ENCODE peak calls at places on chromosomes 1 and 21, in five cellular contexts. T is ovary, Y is foreskin fibroblast, U is GM12865, F is GM06990. C is an unnamed sample.

GRCh38 chr1:167171286-167171929 is 49.3 kb upstream of the POU2F1 start:
- DNase-seq in Y (peak), F (no peak), T (no peak), U (no peak), C (peak)

GRCh38 chr1:100699744-100700143 is 19.8 kb upstream of the VCAM1 start:
- DNase-seq in T (no peak), F (no peak), U (no peak), Y (no peak), C (no peak)

GRCh38 chr21:31364265-31364945 is 20.3 kb upstream of the TIAM1 start:
- DNase-seq in T (no peak), U (no peak), F (no peak), Y (no peak), C (no peak)

GRCh38 chr1:94926365-94926914 is 470 bp downstream of the CNN3 start:
- DNase-seq in F (peak), U (no peak), Y (peak), T (peak), C (peak)

GRCh38 chr1:91891486-91891885 is 5.5 kb upstream of the TGFBR3 start:
- DNase-seq in U (no peak), F (no peak), T (no peak), Y (peak), C (no peak)

GRCh38 chr1:36367067-36367466 is 18.7 kb downstream of the STK40 start:
- DNase-seq in Y (no peak), T (no peak), U (no peak), F (no peak), C (no peak)

GRCh38 chr1:247647864-247648263 is 31.7 kb downstream of the OR13G1 start:
- DNase-seq in U (no peak), T (no peak), Y (no peak), F (no peak), C (no peak)

GRCh38 chr1:43348343-43348808 is 10.4 kb upstream of the CDC20 start:
- DNase-seq in F (no peak), T (no peak), Y (no peak), U (no peak), C (no peak)

GRCh38 chr1:28801461-28801860 is 10.5 kb upstream of the OPRD1 start:
- DNase-seq in F (no peak), Y (no peak), T (no peak), U (no peak), C (no peak)

GRCh38 chr1:67376381-67376780 is 53.8 kb downstream of the SERBP1 start:
- DNase-seq in U (no peak), Y (no peak), F (no peak), T (no peak), C (no peak)

GRCh38 chr1:36737767-36738166 is 255.1 kb upstream of the CSF3R start:
- DNase-seq in T (no peak), U (no peak), F (no peak), Y (no peak), C (no peak)

GRCh38 chr1:46128336-46128735 is 4.1 kb downstream of the PIK3R3 start:
- DNase-seq in T (no peak), Y (no peak), U (no peak), F (no peak), C (no peak)

GRCh38 chr1:54516249-54516920 is 31.6 kb upstream of the ACOT11 start:
- DNase-seq in U (no peak), F (no peak), Y (no peak), T (no peak), C (no peak)

GRCh38 chr1:1374861-1375662 is at the start of gene AURKAIP1:
- DNase-seq in U (peak), Y (peak), F (peak), T (peak), C (peak)

GRCh38 chr1:70737125-70737524 is 310.5 kb downstream of the PTGER3 start:
- DNase-seq in U (no peak), Y (no peak), F (no peak), T (no peak), C (no peak)

GRCh38 chr1:52674497-52675384 is 23.4 kb downstream of the COA7 start:
- DNase-seq in U (no peak), Y (no peak), T (no peak), F (no peak), C (no peak)

GRCh38 chr21:28267449-28267848 is 725.2 kb downstream of the LTN1 start:
- DNase-seq in F (no peak), Y (no peak), T (no peak), U (no peak), C (no peak)

GRCh38 chr1:44676484-44677200 is 2.1 kb downstream of the ARMH1 start:
- DNase-seq in T (no peak), F (peak), Y (peak), U (peak), C (no peak)

DNA sequence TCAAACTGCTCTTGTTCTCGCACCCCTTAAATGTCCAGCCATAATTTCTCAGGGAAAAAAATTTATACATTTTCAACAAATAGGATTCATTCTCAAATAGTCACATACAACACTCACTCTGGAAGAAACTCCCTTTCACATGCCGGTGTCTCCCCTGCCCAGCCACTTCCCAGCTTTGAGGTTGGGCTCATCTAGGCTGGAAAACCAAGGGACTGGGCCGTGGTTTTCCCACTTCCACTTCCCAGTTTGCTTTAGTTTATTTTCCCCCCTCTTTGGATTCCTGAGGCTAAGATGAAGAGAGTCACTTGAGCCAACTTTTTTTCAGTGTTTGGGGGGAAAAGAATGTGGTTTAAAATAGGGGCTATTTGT is 522 bp upstream of the IPO9 start:
- DNase-seq in U (no peak), F (no peak), Y (peak), T (no peak), C (no peak)
- H3K4me3 ChIP-seq in U (peak), F (peak), Y (peak), T (peak), C (no peak)

GRCh38 chr1:32223683-32224082 is 1.5 kb downstream of the EIF3I start:
- DNase-seq in F (no peak), Y (no peak), T (no peak), U (no peak), C (no peak)
- H3K4me3 ChIP-seq in F (peak), Y (no peak), T (no peak), U (peak), C (no peak)

DNA sequence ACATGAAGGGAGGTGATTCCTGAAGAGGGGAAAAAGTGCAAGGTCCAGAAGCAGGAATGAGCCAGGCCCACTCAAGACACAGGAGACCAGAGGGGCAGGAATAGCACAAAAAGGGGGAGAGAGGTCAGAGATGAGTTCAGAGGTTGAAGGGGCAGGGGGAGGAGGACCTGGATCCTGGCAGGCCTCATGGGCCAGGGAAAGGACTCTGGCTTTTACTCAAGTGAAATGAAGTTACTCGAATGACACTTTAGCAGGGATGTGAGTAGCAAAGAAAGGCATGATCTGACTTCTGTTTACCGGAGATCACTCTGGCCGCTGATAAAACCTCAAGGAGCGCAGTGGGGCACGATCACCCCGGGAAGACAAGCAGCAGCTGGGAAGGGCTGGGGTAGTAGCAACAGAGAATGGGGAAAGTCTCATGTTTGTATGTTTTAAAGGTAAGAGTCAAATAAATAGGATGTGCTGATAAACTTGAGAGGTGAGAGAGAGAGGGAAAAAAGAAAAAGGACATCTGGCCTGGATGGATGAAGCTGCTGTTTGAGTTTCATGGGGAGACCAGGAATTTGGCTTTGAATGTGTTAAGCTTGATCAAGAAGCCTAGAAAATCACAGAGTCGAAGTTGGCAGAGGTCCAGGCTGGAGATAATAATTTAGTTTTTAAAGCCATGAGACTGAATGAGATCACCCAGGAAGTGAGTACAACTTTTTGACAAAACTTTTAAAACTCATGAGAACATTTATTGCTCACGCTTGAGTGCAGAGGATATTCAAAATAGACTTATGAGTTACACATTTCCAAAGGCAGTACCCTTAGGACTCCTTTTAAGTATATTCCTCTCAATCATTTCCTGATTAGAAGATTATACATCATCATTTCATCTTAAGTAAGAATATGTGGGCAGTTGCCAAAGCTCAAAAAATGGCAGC is 156.0 kb downstream of the RERE start:
- DNase-seq in F (peak), T (peak), Y (peak), U (peak), C (no peak)
- H3K4me3 ChIP-seq in F (no peak), T (no peak), Y (no peak), U (no peak), C (no peak)

DNA sequence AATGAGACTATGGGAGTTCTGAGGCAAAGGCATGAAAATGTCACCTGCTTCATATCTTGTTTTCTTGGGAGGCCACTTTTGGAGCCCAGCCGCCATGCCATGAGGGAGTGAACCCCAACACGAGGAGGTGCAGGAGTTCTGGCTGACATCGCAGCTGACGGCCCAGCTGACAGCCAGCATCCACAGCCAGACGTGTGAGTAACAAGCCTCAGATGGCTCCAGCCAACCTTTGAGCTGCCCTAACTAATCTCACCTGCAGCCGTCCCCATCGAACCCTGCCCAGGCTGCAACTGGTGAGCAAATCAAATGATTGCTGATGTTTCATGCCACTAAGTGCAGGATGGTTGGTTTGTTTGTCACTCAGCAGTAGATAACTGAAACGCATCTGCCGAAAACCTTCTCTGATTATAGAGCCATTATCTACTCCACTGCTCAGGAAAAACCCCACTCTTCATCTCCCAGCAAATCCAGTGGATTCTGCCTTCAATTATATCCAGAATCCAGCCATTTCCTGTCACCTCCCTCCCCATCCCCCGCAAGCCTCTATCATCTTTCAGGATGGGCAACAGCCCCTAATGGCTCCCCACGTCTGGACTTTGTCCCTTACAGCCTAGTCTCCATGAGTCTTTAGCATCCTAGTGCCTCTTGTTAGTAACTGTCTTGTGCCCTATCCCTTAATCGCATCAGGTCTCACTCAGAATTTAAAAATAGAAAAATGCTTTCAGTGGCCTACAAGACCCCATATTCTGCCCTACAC is 18.5 kb upstream of the RAB4A start:
- DNase-seq in Y (no peak), F (no peak), U (no peak), T (no peak), C (no peak)
- H3K4me3 ChIP-seq in Y (no peak), F (no peak), U (no peak), T (no peak), C (no peak)

GRCh38 chr21:45042664-45043161 is 31.7 kb upstream of the ADARB1 start:
- DNase-seq in U (no peak), T (no peak), Y (no peak), F (no peak), C (peak)

GRCh38 chr21:45043541-45044020 is 30.8 kb upstream of the ADARB1 start:
- DNase-seq in T (no peak), U (no peak), Y (no peak), F (no peak), C (peak)

GRCh38 chr21:45040739-45041138 is 33.6 kb upstream of the ADARB1 start:
- DNase-seq in Y (no peak), U (no peak), T (no peak), F (no peak), C (peak)

GRCh38 chr21:45041351-45041805 is 33.0 kb upstream of the ADARB1 start:
- DNase-seq in U (no peak), F (no peak), Y (peak), T (peak), C (peak)

DNA sequence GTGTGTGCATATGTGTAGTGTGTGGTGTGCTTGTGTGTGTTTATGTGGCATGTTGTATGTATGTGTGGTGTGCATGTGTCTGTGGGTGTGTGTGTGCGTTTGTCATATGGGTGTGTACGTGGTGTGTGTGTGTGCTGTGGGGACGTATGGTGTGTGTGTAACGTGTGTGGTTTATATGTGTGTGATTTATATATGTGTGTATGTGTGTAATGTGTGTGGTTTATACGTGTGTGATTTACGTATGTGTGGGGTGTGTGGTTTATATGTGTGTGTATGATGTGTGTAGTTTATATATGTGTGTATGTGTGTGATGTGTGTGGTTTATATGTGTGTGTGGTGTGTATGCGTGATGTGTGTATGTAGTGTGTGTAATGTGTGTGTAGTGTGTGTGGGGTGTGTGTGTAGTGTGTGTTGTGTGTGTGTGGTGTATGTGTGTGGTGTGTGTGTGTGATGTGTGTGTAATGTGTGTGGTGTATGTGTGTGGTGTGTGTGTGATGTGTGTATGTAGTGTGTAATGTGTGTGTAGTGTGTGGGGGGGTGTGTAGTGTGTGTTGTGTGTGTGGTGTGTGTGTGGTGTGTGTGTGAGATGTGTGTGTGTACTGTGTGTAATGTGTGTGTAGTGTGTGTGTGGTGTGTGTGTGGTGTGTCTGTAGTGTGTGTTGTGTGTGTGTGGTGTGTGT is 32.3 kb upstream of the ADARB1 start:
- DNase-seq in T (no peak), Y (no peak), U (no peak), F (no peak), C (no peak)
- H3K4me3 ChIP-seq in T (no peak), Y (no peak), U (no peak), F (no peak), C (no peak)

GRCh38 chr1:242743983-242744780 is 219.7 kb upstream of the PLD5 start:
- DNase-seq in U (no peak), F (no peak), Y (no peak), T (no peak), C (no peak)

GRCh38 chr1:242735323-242735722 is 210.8 kb upstream of the PLD5 start:
- DNase-seq in T (no peak), Y (no peak), F (no peak), U (no peak), C (no peak)

GRCh38 chr1:242739246-242739645 is 214.7 kb upstream of the PLD5 start:
- DNase-seq in Y (no peak), U (no peak), T (no peak), F (no peak), C (no peak)

GRCh38 chr1:242736569-242736968 is 212.1 kb upstream of the PLD5 start:
- DNase-seq in T (no peak), F (no peak), U (no peak), Y (no peak), C (no peak)

DNA sequence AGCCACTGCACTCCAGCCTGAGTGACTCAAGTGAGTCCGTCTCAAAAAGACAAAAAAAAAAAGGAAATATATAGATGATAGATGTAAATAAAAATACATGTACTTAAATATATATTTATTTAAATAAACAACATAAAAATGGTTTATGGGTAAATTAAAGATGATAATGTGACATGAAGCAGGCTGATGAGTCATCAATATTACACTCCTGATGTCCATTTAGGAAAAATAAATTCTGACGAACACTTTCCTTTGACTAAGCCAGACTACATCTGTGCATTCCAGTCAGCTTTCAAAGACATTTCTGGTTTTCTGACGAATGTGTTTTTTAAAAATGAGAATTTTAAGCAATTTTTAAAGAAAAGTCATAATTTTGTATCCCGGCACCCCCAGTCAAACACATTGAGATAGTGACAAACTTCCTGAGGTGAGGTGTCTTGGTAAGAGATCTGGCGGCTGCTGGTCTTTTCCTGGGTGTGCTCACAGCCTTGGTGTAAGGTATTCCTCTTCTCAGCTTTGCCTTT is 214.3 kb upstream of the PLD5 start:
- DNase-seq in F (no peak), Y (no peak), T (no peak), U (no peak), C (no peak)
- H3K4me3 ChIP-seq in F (no peak), Y (no peak), T (no peak), U (no peak), C (no peak)